ENCODE peak calls at places on chromosome 4, in eight cellular contexts. One of them, this sample, is unnamed.

GRCh38 chr4:83369825-83370639 is 35.4 kb upstream of the HPSE start:
- DNase-seq in choroid plexus epithelial cell: peak
- DNase-seq in AG04449: no peak
- DNase-seq in thoracic aorta: no peak
- DNase-seq in endodermal cell: no peak
- DNase-seq in right atrium auricular region: no peak
- DNase-seq in lower lobe of right lung: no peak
- DNase-seq in body of pancreas: no peak
- DNase-seq in this sample: peak

GRCh38 chr4:95761441-95761840 is 78.5 kb upstream of the PDHA2 start:
- DNase-seq in choroid plexus epithelial cell: peak
- DNase-seq in thoracic aorta: no peak
- DNase-seq in endodermal cell: no peak
- DNase-seq in lower lobe of right lung: no peak
- DNase-seq in right atrium auricular region: no peak
- DNase-seq in body of pancreas: no peak
- DNase-seq in AG04449: no peak
- DNase-seq in this sample: peak

GRCh38 chr4:99117876-99118693 is 26.0 kb downstream of the ADH4 start:
- DNase-seq in lower lobe of right lung: no peak
- DNase-seq in right atrium auricular region: no peak
- DNase-seq in thoracic aorta: no peak
- DNase-seq in choroid plexus epithelial cell: peak
- DNase-seq in endodermal cell: no peak
- DNase-seq in AG04449: no peak
- DNase-seq in body of pancreas: no peak
- DNase-seq in this sample: peak

GRCh38 chr4:137534516-137534915 is 2.2 kb upstream of the PCDH18 start:
- DNase-seq in choroid plexus epithelial cell: peak
- DNase-seq in AG04449: no peak
- DNase-seq in lower lobe of right lung: no peak
- DNase-seq in body of pancreas: no peak
- DNase-seq in thoracic aorta: no peak
- DNase-seq in right atrium auricular region: no peak
- DNase-seq in endodermal cell: no peak
- DNase-seq in this sample: peak

GRCh38 chr4:99649778-99650177 is 7.8 kb downstream of the C4orf54 start:
- DNase-seq in choroid plexus epithelial cell: no peak
- DNase-seq in right atrium auricular region: no peak
- DNase-seq in endodermal cell: no peak
- DNase-seq in body of pancreas: no peak
- DNase-seq in AG04449: no peak
- DNase-seq in thoracic aorta: no peak
- DNase-seq in lower lobe of right lung: no peak
- DNase-seq in this sample: no peak

GRCh38 chr4:10590896-10591295 is 93.7 kb downstream of the CLNK start:
- DNase-seq in AG04449: no peak
- DNase-seq in lower lobe of right lung: no peak
- DNase-seq in right atrium auricular region: no peak
- DNase-seq in body of pancreas: no peak
- DNase-seq in thoracic aorta: no peak
- DNase-seq in endodermal cell: no peak
- DNase-seq in choroid plexus epithelial cell: peak
- DNase-seq in this sample: peak

GRCh38 chr4:1043658-1044468 is 32.4 kb downstream of the FGFRL1 start:
- DNase-seq in endodermal cell: peak
- DNase-seq in thoracic aorta: peak
- DNase-seq in AG04449: peak
- DNase-seq in body of pancreas: peak
- DNase-seq in choroid plexus epithelial cell: peak
- DNase-seq in right atrium auricular region: peak
- DNase-seq in lower lobe of right lung: peak
- DNase-seq in this sample: peak

GRCh38 chr4:28523791-28524190 is 1663.2 kb downstream of the STIM2 start:
- DNase-seq in right atrium auricular region: no peak
- DNase-seq in thoracic aorta: no peak
- DNase-seq in AG04449: no peak
- DNase-seq in lower lobe of right lung: no peak
- DNase-seq in choroid plexus epithelial cell: no peak
- DNase-seq in endodermal cell: no peak
- DNase-seq in body of pancreas: no peak
- DNase-seq in this sample: no peak

GRCh38 chr4:109027016-109027500 is 264.2 kb upstream of the ETNPPL start:
- DNase-seq in lower lobe of right lung: no peak
- DNase-seq in AG04449: no peak
- DNase-seq in choroid plexus epithelial cell: peak
- DNase-seq in endodermal cell: no peak
- DNase-seq in body of pancreas: no peak
- DNase-seq in thoracic aorta: no peak
- DNase-seq in right atrium auricular region: no peak
- DNase-seq in this sample: no peak

GRCh38 chr4:156596026-156596425 is 375.6 kb downstream of the PDGFC start:
- DNase-seq in body of pancreas: no peak
- DNase-seq in right atrium auricular region: no peak
- DNase-seq in lower lobe of right lung: no peak
- DNase-seq in thoracic aorta: no peak
- DNase-seq in choroid plexus epithelial cell: peak
- DNase-seq in AG04449: no peak
- DNase-seq in endodermal cell: no peak
- DNase-seq in this sample: peak
- TF ChIP-seq CTCF in body of pancreas: no peak
- TF ChIP-seq CTCF in right atrium auricular region: no peak
- TF ChIP-seq CTCF in lower lobe of right lung: no peak
- TF ChIP-seq CTCF in thoracic aorta: no peak
- TF ChIP-seq CTCF in choroid plexus epithelial cell: peak
- TF ChIP-seq CTCF in AG04449: no peak
- TF ChIP-seq CTCF in endodermal cell: no peak
- TF ChIP-seq CTCF in this sample: no peak

GRCh38 chr4:38743866-38744265 is 38.9 kb downstream of the TLR10 start:
- DNase-seq in choroid plexus epithelial cell: peak
- DNase-seq in body of pancreas: no peak
- DNase-seq in AG04449: no peak
- DNase-seq in lower lobe of right lung: no peak
- DNase-seq in endodermal cell: no peak
- DNase-seq in thoracic aorta: no peak
- DNase-seq in right atrium auricular region: no peak
- DNase-seq in this sample: no peak
- H3K4me3 ChIP-seq in choroid plexus epithelial cell: no peak
- H3K4me3 ChIP-seq in body of pancreas: no peak
- H3K4me3 ChIP-seq in AG04449: no peak
- H3K4me3 ChIP-seq in lower lobe of right lung: no peak
- H3K4me3 ChIP-seq in endodermal cell: no peak
- H3K4me3 ChIP-seq in thoracic aorta: no peak
- H3K4me3 ChIP-seq in right atrium auricular region: no peak
- H3K4me3 ChIP-seq in this sample: no peak

GRCh38 chr4:30716158-30716557 is 4.0 kb upstream of the PCDH7 start:
- DNase-seq in choroid plexus epithelial cell: peak
- DNase-seq in right atrium auricular region: no peak
- DNase-seq in endodermal cell: no peak
- DNase-seq in AG04449: no peak
- DNase-seq in body of pancreas: no peak
- DNase-seq in lower lobe of right lung: no peak
- DNase-seq in thoracic aorta: no peak
- DNase-seq in this sample: peak
- TF ChIP-seq CTCF in choroid plexus epithelial cell: peak
- TF ChIP-seq CTCF in right atrium auricular region: peak
- TF ChIP-seq CTCF in endodermal cell: peak
- TF ChIP-seq CTCF in AG04449: peak
- TF ChIP-seq CTCF in body of pancreas: no peak
- TF ChIP-seq CTCF in lower lobe of right lung: peak
- TF ChIP-seq CTCF in thoracic aorta: peak
- TF ChIP-seq CTCF in this sample: peak

DNA sequence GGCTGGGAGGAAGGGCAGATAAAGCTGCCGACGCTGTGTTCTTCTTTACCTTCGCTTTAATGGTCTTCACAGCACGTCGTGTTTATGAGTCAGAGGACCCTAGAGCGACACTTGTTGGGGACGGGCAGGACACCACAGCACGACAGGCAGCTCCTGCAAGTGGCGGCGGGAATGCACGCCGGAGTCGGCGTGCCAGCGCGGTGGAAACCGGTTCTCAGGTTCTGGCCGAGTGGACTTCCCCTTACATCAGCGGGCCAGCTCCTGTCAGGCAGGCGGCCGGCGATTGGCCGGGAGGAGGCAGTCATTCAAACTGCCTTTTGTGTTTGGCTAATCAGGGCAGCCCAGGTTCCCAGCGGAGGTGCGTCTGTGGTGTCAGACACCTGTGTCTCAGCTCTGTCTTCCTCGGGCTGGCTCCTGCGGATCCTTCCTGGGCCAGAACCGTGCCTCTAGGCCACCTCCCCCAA is 150.9 kb downstream of the SHROOM3 start:
- DNase-seq in AG04449: no peak
- DNase-seq in endodermal cell: peak
- DNase-seq in body of pancreas: peak
- DNase-seq in thoracic aorta: peak
- DNase-seq in choroid plexus epithelial cell: peak
- DNase-seq in right atrium auricular region: peak
- DNase-seq in lower lobe of right lung: peak
- DNase-seq in this sample: no peak
- H3K4me3 ChIP-seq in AG04449: peak
- H3K4me3 ChIP-seq in endodermal cell: peak
- H3K4me3 ChIP-seq in body of pancreas: no peak
- H3K4me3 ChIP-seq in thoracic aorta: peak
- H3K4me3 ChIP-seq in choroid plexus epithelial cell: peak
- H3K4me3 ChIP-seq in right atrium auricular region: peak
- H3K4me3 ChIP-seq in lower lobe of right lung: peak
- H3K4me3 ChIP-seq in this sample: peak

DNA sequence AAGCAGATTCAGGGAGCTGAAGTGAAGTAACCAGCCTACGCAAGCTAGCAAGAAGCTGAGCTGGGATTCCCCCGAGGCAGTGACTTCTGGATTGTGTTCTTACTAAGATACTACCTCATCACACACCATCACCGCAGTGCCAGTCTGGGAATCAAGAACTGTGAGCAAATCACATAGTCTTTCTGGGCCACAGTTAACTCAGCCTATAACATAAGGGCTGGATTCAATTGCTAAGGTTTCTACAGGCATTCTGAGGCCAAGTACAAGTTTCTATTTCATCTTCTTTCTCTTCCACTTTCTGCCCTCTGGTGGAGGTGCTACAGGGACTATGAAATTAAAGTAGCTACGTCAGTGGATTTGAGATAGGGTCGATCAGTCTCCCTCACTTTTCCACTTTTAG is 1.4 kb upstream of the CORIN start:
- DNase-seq in AG04449: no peak
- DNase-seq in thoracic aorta: no peak
- DNase-seq in lower lobe of right lung: no peak
- DNase-seq in endodermal cell: no peak
- DNase-seq in choroid plexus epithelial cell: peak
- DNase-seq in right atrium auricular region: peak
- DNase-seq in body of pancreas: no peak
- DNase-seq in this sample: peak
- TF ChIP-seq CTCF in AG04449: peak
- TF ChIP-seq CTCF in thoracic aorta: no peak
- TF ChIP-seq CTCF in lower lobe of right lung: peak
- TF ChIP-seq CTCF in endodermal cell: peak
- TF ChIP-seq CTCF in choroid plexus epithelial cell: peak
- TF ChIP-seq CTCF in right atrium auricular region: peak
- TF ChIP-seq CTCF in body of pancreas: no peak
- TF ChIP-seq CTCF in this sample: peak